ENCODE peak calls at places on chromosomes 7 and 10, in five cellular contexts. Q is fibroblast of lung, Y is Calu3, G is spleen, X is PC-3. F is an unnamed sample.

GRCh38 chr7:52507546-52507945 is 527.9 kb upstream of the POM121L12 start:
- DNase-seq in Q (no peak), Y (no peak), G (no peak), X (no peak), F (no peak)

GRCh38 chr7:95045236-95045923 is 138.0 kb downstream of the PPP1R9A start:
- DNase-seq in Q (peak), Y (peak), G (no peak), X (peak), F (peak)

GRCh38 chr10:119502214-119502613 is 40.3 kb downstream of the RGS10 start:
- DNase-seq in Q (no peak), Y (no peak), G (peak), X (no peak), F (no peak)

GRCh38 chr7:143901360-143901709 is 641 bp downstream of the TCAF1 start:
- DNase-seq in Q (no peak), Y (no peak), G (peak), X (no peak), F (peak)

GRCh38 chr10:73246322-73246782 is 703 bp downstream of the DNAJC9 start:
- DNase-seq in Q (peak), Y (no peak), G (no peak), X (no peak), F (no peak)

GRCh38 chr10:13421382-13421917 is 73.4 kb upstream of the SEPHS1 start:
- DNase-seq in Q (no peak), Y (no peak), G (no peak), X (no peak), F (no peak)

GRCh38 chr7:82015751-82016150 is 245.9 kb upstream of the HGF start:
- DNase-seq in Q (peak), Y (no peak), G (no peak), X (peak), F (peak)

GRCh38 chr10:8402469-8403074 is 348.1 kb downstream of the GATA3 start:
- DNase-seq in Q (no peak), Y (no peak), G (no peak), X (peak), F (no peak)

GRCh38 chr10:116457480-116457879 is 29.8 kb downstream of the PNLIPRP3 start:
- DNase-seq in Q (no peak), Y (no peak), G (no peak), X (no peak), F (no peak)

GRCh38 chr7:77205706-77206105 is 6.1 kb upstream of the FGL2 start:
- DNase-seq in Q (no peak), Y (no peak), G (no peak), X (no peak), F (no peak)

GRCh38 chr7:130445008-130445407 is 4.2 kb upstream of the CEP41 start:
- DNase-seq in Q (no peak), Y (no peak), G (no peak), X (no peak), F (no peak)

GRCh38 chr7:874036-874749 is 2.2 kb upstream of the GET4 start:
- DNase-seq in Q (no peak), Y (no peak), G (no peak), X (no peak), F (no peak)

GRCh38 chr10:48551796-48552591 is 52.9 kb downstream of the ARHGAP22 start:
- DNase-seq in Q (peak), Y (peak), G (no peak), X (peak), F (peak)

GRCh38 chr7:45180084-45180986 is 22.7 kb downstream of the RAMP3 start:
- DNase-seq in Q (no peak), Y (no peak), G (peak), X (no peak), F (no peak)

GRCh38 chr7:20560325-20561180 is 54.9 kb upstream of the ABCB5 start:
- DNase-seq in Q (no peak), Y (no peak), G (no peak), X (no peak), F (no peak)

GRCh38 chr7:29255839-29256782 is 61.5 kb downstream of the CHN2 start:
- DNase-seq in Q (no peak), Y (peak), G (no peak), X (peak), F (peak)

GRCh38 chr7:128915271-128915819 is 4.8 kb upstream of the KCP start:
- DNase-seq in Q (no peak), Y (no peak), G (peak), X (no peak), F (no peak)

GRCh38 chr10:60937022-60937421 is 7.0 kb downstream of the RHOBTB1 start:
- DNase-seq in Q (no peak), Y (no peak), G (no peak), X (no peak), F (no peak)

GRCh38 chr10:95792874-95793285 is 36.9 kb downstream of the ENTPD1 start:
- DNase-seq in Q (peak), Y (no peak), G (no peak), X (no peak), F (no peak)

GRCh38 chr7:28956608-28957063 is 1.5 kb downstream of the TRIL start:
- DNase-seq in Q (peak), Y (peak), G (peak), X (peak), F (no peak)

GRCh38 chr7:155868955-155869783 is 56.9 kb upstream of the SHH start:
- DNase-seq in Q (no peak), Y (no peak), G (peak), X (no peak), F (no peak)

GRCh38 chr10:88200637-88201036 is 337.2 kb downstream of the PTEN start:
- DNase-seq in Q (no peak), Y (peak), G (no peak), X (no peak), F (no peak)

GRCh38 chr7:41885078-41885477 is 182.2 kb upstream of the INHBA start:
- DNase-seq in Q (peak), Y (no peak), G (no peak), X (peak), F (no peak)

GRCh38 chr7:50703654-50704053 is 79.0 kb downstream of the GRB10 start:
- DNase-seq in Q (no peak), Y (no peak), G (no peak), X (no peak), F (no peak)

GRCh38 chr10:16828114-16828568 is 10.9 kb upstream of the RSU1 start:
- DNase-seq in Q (peak), Y (peak), G (peak), X (peak), F (peak)

GRCh38 chr10:69731184-69731583 is 70.5 kb upstream of the COL13A1 start:
- DNase-seq in Q (peak), Y (no peak), G (no peak), X (peak), F (no peak)

GRCh38 chr10:65275296-65275695 is 1650.5 kb upstream of the LRRTM3 start:
- DNase-seq in Q (no peak), Y (no peak), G (no peak), X (peak), F (no peak)

GRCh38 chr10:86356306-86356705 is 10.3 kb downstream of the GRID1 start:
- DNase-seq in Q (no peak), Y (no peak), G (peak), X (no peak), F (no peak)

GRCh38 chr10:77603529-77603927 is 34.1 kb downstream of the KCNMA1 start:
- DNase-seq in Q (peak), Y (no peak), G (no peak), X (peak), F (peak)

GRCh38 chr7:25240896-25241295 is 12.6 kb upstream of the NPVF start:
- DNase-seq in Q (no peak), Y (no peak), G (no peak), X (no peak), F (no peak)

GRCh38 chr7:101094791-101095375 is 9.6 kb downstream of the TRIM56 start:
- DNase-seq in Q (peak), Y (peak), G (no peak), X (peak), F (peak)

GRCh38 chr7:73715648-73716317 is 3.7 kb downstream of the STX1A start:
- DNase-seq in Q (peak), Y (peak), G (no peak), X (peak), F (peak)

GRCh38 chr10:78919111-78919966 is 149.4 kb upstream of the ZMIZ1 start:
- DNase-seq in Q (no peak), Y (no peak), G (peak), X (peak), F (no peak)
- TF ChIP-seq CTCF in Q (no peak), Y (no peak), G (no peak), X (no peak), F (no peak)

DNA sequence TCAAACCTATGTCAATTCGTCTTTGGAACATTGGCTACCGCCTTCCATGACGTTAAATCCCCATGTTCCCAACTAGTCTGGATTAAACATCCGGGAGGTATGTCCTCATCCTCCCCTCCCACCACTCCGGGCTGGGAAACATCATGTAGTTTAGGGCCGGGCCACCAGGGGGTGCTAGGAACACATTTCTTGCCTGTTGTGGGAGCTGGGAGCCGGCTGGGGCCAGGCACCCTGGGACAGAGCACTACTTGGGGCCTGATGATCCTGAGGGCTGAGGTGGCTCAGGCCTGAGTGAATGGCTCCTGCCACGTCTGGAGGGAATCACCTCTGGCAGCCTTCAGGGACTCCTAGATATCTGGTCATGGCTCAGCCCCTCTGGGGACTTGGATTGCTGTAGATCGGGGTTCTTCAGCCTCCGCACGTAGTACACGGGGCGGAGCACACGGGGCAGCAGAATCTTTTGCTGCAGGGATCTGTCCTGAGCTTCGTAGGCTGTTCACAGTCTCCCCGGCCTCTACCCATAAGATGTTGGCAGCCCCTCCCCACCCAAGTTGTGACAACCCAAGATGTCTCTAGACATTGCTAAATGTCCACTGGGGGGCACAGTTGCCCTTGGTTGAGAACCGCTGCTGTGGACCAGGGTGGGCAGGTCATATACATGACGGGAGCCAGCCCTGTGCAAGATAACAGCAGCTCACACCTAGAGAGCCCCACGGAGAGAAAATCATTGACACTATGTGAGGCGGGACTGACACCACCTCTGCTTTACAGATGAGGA is 141.2 kb upstream of the ZNF716 start:
- DNase-seq in Q (no peak), Y (no peak), G (no peak), X (no peak), F (no peak)
- TF ChIP-seq CTCF in Q (no peak), Y (peak), G (peak), X (peak), F (peak)

DNA sequence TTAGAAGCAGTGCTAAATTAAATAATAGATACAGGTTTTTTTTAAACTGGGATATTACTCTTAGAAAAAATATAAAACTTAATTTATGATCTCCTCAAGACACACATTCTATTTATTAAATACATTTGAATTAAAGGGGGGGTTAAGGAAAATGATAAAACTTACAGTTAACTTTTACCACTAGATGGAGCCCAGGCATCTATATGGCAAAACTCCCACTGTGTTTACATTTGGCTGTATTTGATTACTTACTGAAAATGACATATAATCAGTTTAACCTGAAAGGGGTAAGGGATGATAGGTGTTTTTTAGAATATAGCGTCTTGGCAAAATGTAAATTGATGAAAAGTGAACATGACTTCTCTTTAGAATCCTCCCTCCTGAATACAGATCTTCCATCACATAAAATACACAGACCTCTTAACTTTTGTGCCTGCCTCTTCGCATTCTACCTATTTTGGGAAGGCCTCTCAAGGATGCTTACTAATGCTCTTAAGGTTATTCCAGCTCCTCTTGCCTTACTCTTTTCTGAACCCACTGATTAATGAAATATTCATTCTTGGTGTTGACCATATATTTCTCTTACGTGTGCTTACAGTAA is 235.7 kb downstream of the AGMO start:
- DNase-seq in Q (peak), Y (no peak), G (no peak), X (peak), F (peak)
- TF ChIP-seq CTCF in Q (peak), Y (peak), G (no peak), X (peak), F (peak)

DNA sequence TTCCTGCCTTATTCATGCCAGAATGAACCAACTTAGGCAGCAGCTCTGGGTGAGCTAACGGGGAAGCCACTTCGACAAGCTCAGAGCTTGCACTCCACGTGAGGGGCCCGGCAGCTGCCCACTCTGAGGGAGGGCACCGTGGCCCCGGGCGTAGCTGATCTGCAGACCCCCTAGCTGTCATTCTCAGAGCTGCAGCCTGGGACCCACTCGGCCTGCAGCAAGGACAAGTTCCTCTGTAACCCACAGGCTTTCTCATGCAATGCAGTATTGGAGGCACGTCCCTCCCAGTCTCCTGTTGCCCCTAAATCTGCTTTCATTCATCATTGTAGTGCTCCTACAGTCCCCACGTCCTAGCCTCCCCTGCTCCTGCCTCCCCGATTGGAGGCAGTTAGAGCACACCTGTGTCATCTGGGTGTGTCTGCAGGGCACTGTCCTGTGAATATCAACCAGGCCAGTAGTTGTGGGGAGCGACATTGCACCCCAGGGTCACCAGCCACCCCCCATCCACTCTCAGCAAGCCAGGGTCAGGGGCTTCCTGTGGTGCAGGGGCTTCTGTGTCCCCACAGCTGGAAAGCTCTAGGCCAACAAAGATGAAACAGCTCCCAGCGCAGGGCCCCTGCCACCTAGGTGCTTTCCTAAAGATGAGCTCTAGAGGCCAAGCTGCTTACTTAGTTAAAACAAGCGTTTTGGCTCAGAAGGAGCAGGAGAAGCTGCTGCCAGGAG is 333.7 kb downstream of the ADARB2 start:
- DNase-seq in Q (no peak), Y (no peak), G (peak), X (no peak), F (no peak)
- TF ChIP-seq CTCF in Q (no peak), Y (no peak), G (no peak), X (no peak), F (no peak)